ENCODE peak calls at places on chromosomes 16 and 17, in four cellular contexts. O is NCI-H1092 treated with DMSO at 0.1 percent for 48 hours, X is lower leg skin, K is H9. N is an unnamed sample.
A peak's percentile ranks its signal among the peaks of the same experiment; 100 is the strongest.

GRCh38 chr17:82101301-82101715 is 3.3 kb upstream of the FASN start:
- DNase-seq in X (no peak), K (no peak), O (no peak), N (no peak)

GRCh38 chr17:49079840-49080663 is 52.5 kb upstream of the B4GALNT2 start:
- DNase-seq in K (no peak), X (no peak), O (no peak), N (no peak)

GRCh38 chr16:25143898-25144297 is 32.4 kb downstream of the LCMT1 start:
- DNase-seq in K (peak; percentile 41), O (no peak), X (no peak), N (no peak)

GRCh38 chr16:25148568-25149215 is 37.1 kb downstream of the LCMT1 start:
- DNase-seq in X (no peak), O (no peak), K (peak; percentile 40), N (no peak)

GRCh38 chr16:77588389-77588788 is 133.9 kb upstream of the NUDT7 start:
- DNase-seq in O (no peak), X (no peak), K (no peak), N (no peak)

GRCh38 chr16:10121496-10121895 is 60.7 kb downstream of the GRIN2A start:
- DNase-seq in X (no peak), K (no peak), O (no peak), N (no peak)

GRCh38 chr17:28227278-28228108 is 91.5 kb upstream of the TMEM97 start:
- DNase-seq in K (peak; percentile 100), X (no peak), O (peak; percentile 78), N (peak; percentile 84)

GRCh38 chr16:24075929-24076716 is 180.0 kb upstream of the CACNG3 start:
- DNase-seq in O (no peak), K (peak; percentile 41), X (no peak), N (no peak)

GRCh38 chr17:58279736-58280479 is 827 bp downstream of the MPO start:
- DNase-seq in K (no peak), O (no peak), X (no peak), N (no peak)

GRCh38 chr16:84699147-84699711 is 571 bp upstream of the USP10 start:
- DNase-seq in K (no peak), O (no peak), X (no peak), N (no peak)

GRCh38 chr16:13427943-13428342 is 492.0 kb upstream of the ERCC4 start:
- DNase-seq in X (no peak), K (no peak), O (no peak), N (no peak)

GRCh38 chr17:76659928-76660614 is 16.5 kb upstream of the ST6GALNAC1 start:
- DNase-seq in K (no peak), X (no peak), O (no peak), N (peak; percentile 15)

GRCh38 chr17:59337741-59338299 is 6.4 kb downstream of the YPEL2 start:
- DNase-seq in K (no peak), O (no peak), X (no peak), N (no peak)

N was measured in COR-L47.